ENCODE peak calls at places on chromosomes 2 and 18, in four cellular contexts. E, D, U and S are unnamed samples.

GRCh38 chr2:161824226-161824625 is 200.0 kb downstream of the SLC4A10 start:
- DNase-seq in E (no peak), D (no peak), U (no peak), S (no peak)

GRCh38 chr18:79575891-79576685 is 103.5 kb upstream of the CTDP1 start:
- DNase-seq in E (no peak), D (no peak), U (no peak), S (no peak)

GRCh38 chr2:65300134-65300771 is 72.6 kb downstream of the ACTR2 start:
- DNase-seq in E (no peak), D (peak; percentile 48), U (no peak), S (no peak)

GRCh38 chr2:774436-774835 is 97.2 kb upstream of the TMEM18 start:
- DNase-seq in E (no peak), D (no peak), U (no peak), S (no peak)

GRCh38 chr18:45197526-45197970 is 417.7 kb upstream of the SLC14A2 start:
- DNase-seq in E (no peak), D (peak; percentile 26), U (no peak), S (peak; percentile 59)

GRCh38 chr2:227881866-227882517 is 10.6 kb downstream of the DAW1 start:
- DNase-seq in E (no peak), D (no peak), U (no peak), S (no peak)

GRCh38 chr2:174412256-174412655 is 16.7 kb downstream of the SCRN3 start:
- DNase-seq in E (no peak), D (no peak), U (no peak), S (no peak)

GRCh38 chr2:199468561-199469513 is 11.1 kb upstream of the SATB2 start:
- DNase-seq in E (no peak), D (no peak), U (no peak), S (no peak)

GRCh38 chr2:191557841-191558240 is 120.1 kb upstream of the NABP1 start:
- DNase-seq in E (no peak), D (no peak), U (no peak), S (no peak)

GRCh38 chr2:75241696-75242095 is 42.4 kb upstream of the TACR1 start:
- DNase-seq in E (no peak), D (no peak), U (no peak), S (no peak)

GRCh38 chr18:3094355-3094684 is 81.4 kb upstream of the LPIN2 start:
- DNase-seq in E (no peak), D (no peak), U (no peak), S (no peak)

GRCh38 chr2:143696651-143697050 is 567.4 kb downstream of the ARHGAP15 start:
- DNase-seq in E (no peak), D (no peak), U (no peak), S (no peak)

GRCh38 chr2:9281145-9281544 is 74.5 kb downstream of the ASAP2 start:
- DNase-seq in E (no peak), D (no peak), U (no peak), S (no peak)

GRCh38 chr2:8508766-8509165 is 173.1 kb upstream of the ID2 start:
- DNase-seq in E (no peak), D (no peak), U (no peak), S (no peak)

GRCh38 chr2:113053666-113054435 is 1.2 kb upstream of the IL36B start:
- DNase-seq in E (no peak), D (no peak), U (no peak), S (no peak)

GRCh38 chr2:1049691-1050090 is 99.0 kb downstream of the SNTG2 start:
- DNase-seq in E (no peak), D (no peak), U (no peak), S (no peak)

GRCh38 chr18:75251466-75251865 is 40.9 kb downstream of the TSHZ1 start:
- DNase-seq in E (no peak), D (no peak), U (no peak), S (no peak)